ENCODE peak calls at places on chromosome 1, in six cellular contexts. M is endothelial cell of umbilical vein, R is AG20443, S is activated B cell treated with CpG ODN at 0.5 μM for 24 hours, I is mesendoderm, J is pons. C is an unnamed sample.
A peak's percentile ranks its signal among the peaks of the same experiment; 100 is the strongest.

GRCh38 chr1:68174173-68175113 is 57.9 kb downstream of the WLS start:
- DNase-seq in J (peak; percentile 38), M (peak; percentile 98), I (peak; percentile 61), S (no peak), R (peak; percentile 88), C (peak; percentile 85)

GRCh38 chr1:55474168-55474786 is 259.1 kb upstream of the USP24 start:
- DNase-seq in M (peak; percentile 51), I (no peak), S (no peak), J (no peak), R (peak; percentile 36), C (peak; percentile 73)

GRCh38 chr1:65605621-65606020 is 185.2 kb downstream of the LEPR start:
- DNase-seq in J (no peak), R (no peak), S (no peak), M (peak; percentile 40), I (no peak), C (no peak)

GRCh38 chr1:99305626-99306025 is 41.3 kb downstream of the PLPPR4 start:
- DNase-seq in M (no peak), J (no peak), S (no peak), I (no peak), R (peak; percentile 32), C (no peak)

GRCh38 chr1:112502827-112503226 is 5.9 kb upstream of the WNT2B start:
- DNase-seq in R (no peak), M (no peak), S (no peak), J (no peak), I (peak; percentile 49), C (no peak)

GRCh38 chr1:217135987-217136894 is 413.0 kb upstream of the ESRRG start:
- DNase-seq in S (no peak), J (no peak), R (no peak), M (no peak), I (peak; percentile 51), C (no peak)

GRCh38 chr1:221994274-221994698 is 252.4 kb upstream of the DUSP10 start:
- DNase-seq in M (no peak), R (peak; percentile 48), S (no peak), J (no peak), I (no peak), C (peak; percentile 38)

GRCh38 chr1:25018110-25018470 is 88.0 kb upstream of the RUNX3 start:
- DNase-seq in R (no peak), M (no peak), S (no peak), J (no peak), I (no peak), C (no peak)

GRCh38 chr1:53378932-53379661 is 51.2 kb upstream of the LRP8 start:
- DNase-seq in J (no peak), M (no peak), S (no peak), I (no peak), R (no peak), C (no peak)

GRCh38 chr1:94550800-94551241 is 9.3 kb upstream of the F3 start:
- DNase-seq in J (no peak), I (no peak), M (no peak), S (no peak), R (no peak), C (no peak)

GRCh38 chr1:56577859-56578663 is 1.3 kb downstream of the PLPP3 start:
- DNase-seq in J (peak; percentile 32), S (peak; percentile 43), R (peak; percentile 40), M (peak; percentile 72), I (peak; percentile 75), C (peak; percentile 66)

GRCh38 chr1:212290608-212291007 is 5.4 kb downstream of the PPP2R5A start:
- DNase-seq in R (no peak), S (no peak), I (no peak), M (peak; percentile 68), J (no peak), C (peak; percentile 69)

GRCh38 chr1:25232866-25233784 is 823 bp upstream of the SYF2 start:
- DNase-seq in M (peak; percentile 71), S (no peak), J (peak; percentile 91), R (peak; percentile 88), I (peak; percentile 98), C (peak; percentile 72)

GRCh38 chr1:147740391-147740790 is 20.0 kb downstream of the GJA5 start:
- DNase-seq in R (no peak), I (no peak), M (no peak), J (no peak), S (no peak), C (no peak)

GRCh38 chr1:16631248-16632043 is 18.1 kb upstream of the NBPF1 start:
- DNase-seq in I (no peak), S (peak; percentile 28), M (no peak), J (no peak), R (no peak), C (no peak)

GRCh38 chr1:157045251-157046218 is at the start of gene ARHGEF11:
- DNase-seq in I (peak; percentile 92), M (peak; percentile 89), R (peak; percentile 98), S (peak; percentile 34), J (peak; percentile 89), C (peak; percentile 97)

GRCh38 chr1:151371340-151371739 is 1.2 kb downstream of the SELENBP1 start:
- DNase-seq in S (no peak), M (no peak), I (no peak), R (peak; percentile 70), J (peak; percentile 49), C (peak; percentile 40)

GRCh38 chr1:232669981-232670763 is 40.2 kb upstream of the SIPA1L2 start:
- DNase-seq in I (no peak), J (no peak), S (no peak), M (peak; percentile 26), R (no peak), C (no peak)

GRCh38 chr1:235843458-235843857 is 23.2 kb downstream of the LYST start:
- DNase-seq in M (peak; percentile 24), J (peak; percentile 59), R (peak; percentile 49), S (no peak), I (peak; percentile 19), C (peak; percentile 71)

GRCh38 chr1:150575518-150576366 is 3.7 kb downstream of the MCL1 start:
- DNase-seq in R (no peak), M (no peak), J (no peak), S (no peak), I (no peak), C (no peak)

GRCh38 chr1:201766117-201766863 is 62.7 kb upstream of the IPO9 start:
- DNase-seq in M (no peak), R (peak; percentile 87), I (no peak), J (no peak), S (no peak), C (peak; percentile 58)